ENCODE peak calls at places on chromosome 22, in six cellular contexts. One of them, this sample, is unnamed.

GRCh38 chr22:50184004-50184461 is 1.7 kb upstream of the TRABD start:
- DNase-seq in HT1080: no peak
- DNase-seq in amygdala: no peak
- DNase-seq in NCI-H1092: no peak
- DNase-seq in NCI-H1105: no peak
- DNase-seq in T-helper 2 cell treated with Interferon-gamma antibody and Interleukin-4, amounts not matched to agents 5 μg/mL and 100 μg/mL, for 36 hours: no peak
- DNase-seq in this sample: peak; percentile 57

GRCh38 chr22:50014655-50015401 is 2.3 kb upstream of the IL17REL start:
- DNase-seq in HT1080: no peak
- DNase-seq in amygdala: no peak
- DNase-seq in NCI-H1092: no peak
- DNase-seq in NCI-H1105: no peak
- DNase-seq in T-helper 2 cell treated with Interferon-gamma antibody and Interleukin-4, amounts not matched to agents 5 μg/mL and 100 μg/mL, for 36 hours: no peak
- DNase-seq in this sample: no peak

GRCh38 chr22:24938741-24939341 is 7.7 kb downstream of the LHFPL7 start:
- DNase-seq in HT1080: peak; percentile 38
- DNase-seq in amygdala: no peak
- DNase-seq in NCI-H1092: peak; percentile 52
- DNase-seq in NCI-H1105: peak; percentile 25
- DNase-seq in T-helper 2 cell treated with Interferon-gamma antibody and Interleukin-4, amounts not matched to agents 5 μg/mL and 100 μg/mL, for 36 hours: peak; percentile 17
- DNase-seq in this sample: peak; percentile 41

GRCh38 chr22:48850658-48851287 is 976.9 kb downstream of the BRD1 start:
- DNase-seq in HT1080: no peak
- DNase-seq in amygdala: no peak
- DNase-seq in NCI-H1092: no peak
- DNase-seq in NCI-H1105: no peak
- DNase-seq in T-helper 2 cell treated with Interferon-gamma antibody and Interleukin-4, amounts not matched to agents 5 μg/mL and 100 μg/mL, for 36 hours: no peak
- DNase-seq in this sample: no peak

GRCh38 chr22:19879248-19879575 is 24.5 kb upstream of the GNB1L start:
- DNase-seq in HT1080: no peak
- DNase-seq in amygdala: no peak
- DNase-seq in NCI-H1092: no peak
- DNase-seq in NCI-H1105: no peak
- DNase-seq in T-helper 2 cell treated with Interferon-gamma antibody and Interleukin-4, amounts not matched to agents 5 μg/mL and 100 μg/mL, for 36 hours: no peak
- DNase-seq in this sample: no peak

GRCh38 chr22:44505796-44506354 is 7.8 kb upstream of the RTL6 start:
- DNase-seq in HT1080: no peak
- DNase-seq in amygdala: no peak
- DNase-seq in NCI-H1092: no peak
- DNase-seq in NCI-H1105: no peak
- DNase-seq in T-helper 2 cell treated with Interferon-gamma antibody and Interleukin-4, amounts not matched to agents 5 μg/mL and 100 μg/mL, for 36 hours: no peak
- DNase-seq in this sample: peak; percentile 40

GRCh38 chr22:17788023-17788330 is 13.7 kb upstream of the BID start:
- DNase-seq in HT1080: no peak
- DNase-seq in amygdala: no peak
- DNase-seq in NCI-H1092: no peak
- DNase-seq in NCI-H1105: no peak
- DNase-seq in T-helper 2 cell treated with Interferon-gamma antibody and Interleukin-4, amounts not matched to agents 5 μg/mL and 100 μg/mL, for 36 hours: no peak
- DNase-seq in this sample: no peak

GRCh38 chr22:19793656-19794310 is 33.2 kb downstream of the TBX1 start:
- DNase-seq in HT1080: no peak
- DNase-seq in amygdala: no peak
- DNase-seq in NCI-H1092: no peak
- DNase-seq in NCI-H1105: no peak
- DNase-seq in T-helper 2 cell treated with Interferon-gamma antibody and Interleukin-4, amounts not matched to agents 5 μg/mL and 100 μg/mL, for 36 hours: no peak
- DNase-seq in this sample: no peak

GRCh38 chr22:30265851-30266444 is 703 bp downstream of the OSM start:
- DNase-seq in HT1080: no peak
- DNase-seq in amygdala: no peak
- DNase-seq in NCI-H1092: no peak
- DNase-seq in NCI-H1105: no peak
- DNase-seq in T-helper 2 cell treated with Interferon-gamma antibody and Interleukin-4, amounts not matched to agents 5 μg/mL and 100 μg/mL, for 36 hours: peak; percentile 88
- DNase-seq in this sample: no peak

GRCh38 chr22:45239378-45240136 is 1.1 kb downstream of the KIAA0930 start:
- DNase-seq in HT1080: no peak
- DNase-seq in amygdala: no peak
- DNase-seq in NCI-H1092: no peak
- DNase-seq in NCI-H1105: no peak
- DNase-seq in T-helper 2 cell treated with Interferon-gamma antibody and Interleukin-4, amounts not matched to agents 5 μg/mL and 100 μg/mL, for 36 hours: no peak
- DNase-seq in this sample: no peak

GRCh38 chr22:46031066-46031465 is 54.1 kb upstream of the WNT7B start:
- DNase-seq in HT1080: no peak
- DNase-seq in amygdala: no peak
- DNase-seq in NCI-H1092: no peak
- DNase-seq in NCI-H1105: no peak
- DNase-seq in T-helper 2 cell treated with Interferon-gamma antibody and Interleukin-4, amounts not matched to agents 5 μg/mL and 100 μg/mL, for 36 hours: no peak
- DNase-seq in this sample: no peak

GRCh38 chr22:46803936-46804335 is 41.5 kb downstream of the TBC1D22A start:
- DNase-seq in HT1080: no peak
- DNase-seq in amygdala: no peak
- DNase-seq in NCI-H1092: no peak
- DNase-seq in NCI-H1105: no peak
- DNase-seq in T-helper 2 cell treated with Interferon-gamma antibody and Interleukin-4, amounts not matched to agents 5 μg/mL and 100 μg/mL, for 36 hours: no peak
- DNase-seq in this sample: no peak

GRCh38 chr22:29268511-29269229 is 602 bp downstream of the EWSR1 start:
- DNase-seq in HT1080: peak; percentile 61
- DNase-seq in amygdala: no peak
- DNase-seq in NCI-H1092: peak; percentile 34
- DNase-seq in NCI-H1105: peak; percentile 14
- DNase-seq in T-helper 2 cell treated with Interferon-gamma antibody and Interleukin-4, amounts not matched to agents 5 μg/mL and 100 μg/mL, for 36 hours: no peak
- DNase-seq in this sample: peak; percentile 56

GRCh38 chr22:39900306-39901227 is at the start of gene GRAP2:
- DNase-seq in HT1080: no peak
- DNase-seq in amygdala: no peak
- DNase-seq in NCI-H1092: no peak
- DNase-seq in NCI-H1105: no peak
- DNase-seq in T-helper 2 cell treated with Interferon-gamma antibody and Interleukin-4, amounts not matched to agents 5 μg/mL and 100 μg/mL, for 36 hours: peak; percentile 69
- DNase-seq in this sample: no peak

GRCh38 chr22:27057717-27058116 is 400.3 kb downstream of the MIAT start:
- DNase-seq in HT1080: no peak
- DNase-seq in amygdala: no peak
- DNase-seq in NCI-H1092: no peak
- DNase-seq in NCI-H1105: no peak
- DNase-seq in T-helper 2 cell treated with Interferon-gamma antibody and Interleukin-4, amounts not matched to agents 5 μg/mL and 100 μg/mL, for 36 hours: no peak
- DNase-seq in this sample: no peak

GRCh38 chr22:48757581-48757980 is 1070.1 kb downstream of the BRD1 start:
- DNase-seq in HT1080: no peak
- DNase-seq in amygdala: no peak
- DNase-seq in NCI-H1092: no peak
- DNase-seq in NCI-H1105: no peak
- DNase-seq in T-helper 2 cell treated with Interferon-gamma antibody and Interleukin-4, amounts not matched to agents 5 μg/mL and 100 μg/mL, for 36 hours: no peak
- DNase-seq in this sample: no peak